ENCODE peak calls at places on chromosomes 6 and 20, in six cellular contexts. T is A549, S is GM12878, M is endothelial cell of umbilical vein, H is HepG2, R is K562. G is an unnamed sample.

GRCh38 chr20:51563597-51564332 is 21.2 kb upstream of the NFATC2 start:
- DNase-seq in T (peak), S (no peak), M (peak), H (peak), R (peak), G (peak)

GRCh38 chr20:38454556-38455473 is 17.8 kb upstream of the RALGAPB start:
- DNase-seq in T (no peak), S (no peak), M (no peak), H (no peak), R (no peak), G (no peak)

GRCh38 chr20:19867074-19867473 is 109.0 kb downstream of the RIN2 start:
- DNase-seq in T (no peak), S (no peak), M (no peak), H (no peak), R (no peak), G (peak)

GRCh38 chr20:14924433-14924832 is 587.0 kb upstream of the FLRT3 start:
- DNase-seq in T (no peak), S (no peak), M (peak), H (no peak), R (no peak), G (no peak)

GRCh38 chr20:48761023-48761785 is 66.6 kb downstream of the PREX1 start:
- DNase-seq in T (no peak), S (no peak), M (no peak), H (no peak), R (no peak), G (peak)

GRCh38 chr6:156865019-156865629 is 87.9 kb downstream of the ARID1B start:
- DNase-seq in T (no peak), S (no peak), M (no peak), H (no peak), R (no peak), G (no peak)

GRCh38 chr6:28336284-28337024 is 506 bp upstream of the ZSCAN31 start:
- DNase-seq in T (no peak), S (peak), M (no peak), H (peak), R (peak), G (peak)

GRCh38 chr6:1485678-1486077 is 96.3 kb downstream of the FOXF2 start:
- DNase-seq in T (peak), S (no peak), M (peak), H (no peak), R (no peak), G (no peak)

GRCh38 chr20:53872561-53873248 is 197.7 kb downstream of the BCAS1 start:
- DNase-seq in T (no peak), S (peak), M (no peak), H (no peak), R (no peak), G (no peak)

GRCh38 chr20:31712112-31712553 is 10.5 kb downstream of the BCL2L1 start:
- DNase-seq in T (no peak), S (no peak), M (no peak), H (peak), R (peak), G (no peak)

GRCh38 chr6:94511502-94512088 is 1065.7 kb upstream of the MANEA start:
- DNase-seq in T (no peak), S (no peak), M (no peak), H (no peak), R (no peak), G (no peak)

GRCh38 chr6:33672808-33673207 is 38.7 kb downstream of the UQCC2 start:
- DNase-seq in T (peak), S (no peak), M (peak), H (peak), R (peak), G (peak)

GRCh38 chr6:110485461-110485860 is 9.0 kb upstream of the SLC22A16 start:
- DNase-seq in T (no peak), S (no peak), M (no peak), H (no peak), R (no peak), G (peak)

GRCh38 chr20:3798405-3798768 is 2.3 kb downstream of the CDC25B start:
- DNase-seq in T (no peak), S (no peak), M (no peak), H (no peak), R (no peak), G (no peak)

GRCh38 chr6:36025932-36026327 is 1.5 kb upstream of the SLC26A8 start:
- DNase-seq in T (no peak), S (no peak), M (no peak), H (peak), R (no peak), G (no peak)

GRCh38 chr20:38935285-38935684 is 9.1 kb downstream of the FAM83D start:
- DNase-seq in T (peak), S (no peak), M (peak), H (no peak), R (no peak), G (peak)

GRCh38 chr6:16314311-16314710 is 75.9 kb downstream of the GMPR start:
- DNase-seq in T (no peak), S (no peak), M (no peak), H (no peak), R (no peak), G (no peak)

GRCh38 chr6:39843305-39844020 is 51.3 kb downstream of the DAAM2 start:
- DNase-seq in T (peak), S (no peak), M (no peak), H (no peak), R (no peak), G (peak)

GRCh38 chr20:56289652-56290051 is 41.1 kb downstream of the MC3R start:
- DNase-seq in T (no peak), S (no peak), M (no peak), H (no peak), R (no peak), G (no peak)

GRCh38 chr20:56285496-56285895 is 37.0 kb downstream of the MC3R start:
- DNase-seq in T (no peak), S (no peak), M (no peak), H (no peak), R (no peak), G (no peak)
- TF ChIP-seq MYC in T (no peak), S (no peak), M (no peak), H (no peak), R (no peak), G (no peak)

GRCh38 chr6:165929607-165930006 is 238.0 kb downstream of the TBXT start:
- DNase-seq in T (no peak), S (no peak), M (no peak), H (no peak), R (no peak), G (no peak)
- H3K4me3 ChIP-seq in T (no peak), S (no peak), M (no peak), H (no peak), R (no peak), G (no peak)

GRCh38 chr20:21681219-21681931 is 24.1 kb upstream of the PAX1 start:
- DNase-seq in T (no peak), S (no peak), M (no peak), H (no peak), R (no peak), G (no peak)

GRCh38 chr20:21677781-21678180 is 27.7 kb upstream of the PAX1 start:
- DNase-seq in T (no peak), S (no peak), M (no peak), H (no peak), R (no peak), G (no peak)

GRCh38 chr20:21682576-21682975 is 22.9 kb upstream of the PAX1 start:
- DNase-seq in T (no peak), S (no peak), M (no peak), H (no peak), R (no peak), G (no peak)

GRCh38 chr20:21684671-21685070 is 20.8 kb upstream of the PAX1 start:
- DNase-seq in T (no peak), S (no peak), M (no peak), H (no peak), R (no peak), G (no peak)

DNA sequence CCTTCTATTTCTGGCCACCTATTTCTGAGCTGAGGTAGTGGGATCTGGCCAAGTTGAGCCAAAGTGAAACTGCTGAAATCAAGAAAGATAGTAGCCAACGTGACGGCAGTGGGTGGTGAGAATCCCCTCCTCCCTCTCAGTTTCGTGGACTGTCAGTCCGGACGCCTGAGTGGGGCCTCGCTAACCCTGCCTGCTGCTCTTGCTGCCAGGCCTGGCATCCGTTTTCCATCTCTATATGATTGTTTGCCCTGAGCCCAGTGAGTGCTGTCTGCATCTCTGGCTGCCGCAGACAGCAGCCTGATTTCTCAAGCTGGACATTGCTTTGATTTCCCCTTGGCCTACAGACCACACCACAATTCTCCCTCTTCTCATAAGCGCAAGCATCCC is 23.5 kb upstream of the PAX1 start:
- DNase-seq in T (no peak), S (no peak), M (no peak), H (no peak), R (no peak), G (no peak)
- TF ChIP-seq MYC in T (no peak), S (no peak), M (no peak), H (no peak), R (no peak), G (no peak)

GRCh38 chr6:114659513-114659912 is 316.7 kb upstream of the HS3ST5 start:
- DNase-seq in T (no peak), S (no peak), M (no peak), H (no peak), R (no peak), G (no peak)
- H3K4me3 ChIP-seq in T (no peak), S (no peak), M (no peak), H (no peak), R (no peak), G (no peak)